ENCODE peak calls at places on chromosome 1, in four cellular contexts. Q is neural progenitor cell, Z is fibroblast of lung, W is neuronal stem cell. O is an unnamed sample. For H3K4me1, the result is how much of the 10 kb centered on the place peaks cover.

GRCh38 chr1:188782220-188782841 is 1695.3 kb downstream of the BRINP3 start:
- DNase-seq in W (peak), Q (peak), Z (peak), O (peak)

GRCh38 chr1:204709021-204709420 is 23.5 kb upstream of the LRRN2 start:
- DNase-seq in Q (no peak), W (no peak), Z (no peak), O (no peak)

GRCh38 chr1:232987046-232987445 is 36.6 kb downstream of the NTPCR start:
- DNase-seq in Q (no peak), W (no peak), Z (no peak), O (no peak)

GRCh38 chr1:206442101-206442500 is 28.2 kb upstream of the IKBKE start:
- DNase-seq in Z (peak), W (no peak), Q (no peak), O (no peak)

GRCh38 chr1:46489638-46490602 is at the start of gene DMBX1:
- DNase-seq in Q (peak), Z (no peak), W (no peak), O (peak)

GRCh38 chr1:188281927-188282326 is 1453.2 kb downstream of the PLA2G4A start:
- DNase-seq in Z (no peak), W (no peak), Q (no peak), O (no peak)

GRCh38 chr1:168084396-168085231 is 52.1 kb downstream of the GPR161 start:
- DNase-seq in Q (peak), Z (peak), W (peak), O (peak)

GRCh38 chr1:117008675-117009074 is 7.1 kb downstream of the CD101 start:
- DNase-seq in W (no peak), Z (no peak), Q (no peak), O (no peak)

GRCh38 chr1:51908499-51908898 is 30.0 kb upstream of the NRDC start:
- DNase-seq in Q (no peak), W (no peak), Z (no peak), O (peak)

GRCh38 chr1:177780096-177780700 is 189.7 kb downstream of the SEC16B start:
- DNase-seq in Z (peak), W (no peak), Q (peak), O (peak)

GRCh38 chr1:90841477-90841876 is 124.4 kb upstream of the BARHL2 start:
- DNase-seq in Q (peak), Z (no peak), W (no peak), O (no peak)

DNA sequence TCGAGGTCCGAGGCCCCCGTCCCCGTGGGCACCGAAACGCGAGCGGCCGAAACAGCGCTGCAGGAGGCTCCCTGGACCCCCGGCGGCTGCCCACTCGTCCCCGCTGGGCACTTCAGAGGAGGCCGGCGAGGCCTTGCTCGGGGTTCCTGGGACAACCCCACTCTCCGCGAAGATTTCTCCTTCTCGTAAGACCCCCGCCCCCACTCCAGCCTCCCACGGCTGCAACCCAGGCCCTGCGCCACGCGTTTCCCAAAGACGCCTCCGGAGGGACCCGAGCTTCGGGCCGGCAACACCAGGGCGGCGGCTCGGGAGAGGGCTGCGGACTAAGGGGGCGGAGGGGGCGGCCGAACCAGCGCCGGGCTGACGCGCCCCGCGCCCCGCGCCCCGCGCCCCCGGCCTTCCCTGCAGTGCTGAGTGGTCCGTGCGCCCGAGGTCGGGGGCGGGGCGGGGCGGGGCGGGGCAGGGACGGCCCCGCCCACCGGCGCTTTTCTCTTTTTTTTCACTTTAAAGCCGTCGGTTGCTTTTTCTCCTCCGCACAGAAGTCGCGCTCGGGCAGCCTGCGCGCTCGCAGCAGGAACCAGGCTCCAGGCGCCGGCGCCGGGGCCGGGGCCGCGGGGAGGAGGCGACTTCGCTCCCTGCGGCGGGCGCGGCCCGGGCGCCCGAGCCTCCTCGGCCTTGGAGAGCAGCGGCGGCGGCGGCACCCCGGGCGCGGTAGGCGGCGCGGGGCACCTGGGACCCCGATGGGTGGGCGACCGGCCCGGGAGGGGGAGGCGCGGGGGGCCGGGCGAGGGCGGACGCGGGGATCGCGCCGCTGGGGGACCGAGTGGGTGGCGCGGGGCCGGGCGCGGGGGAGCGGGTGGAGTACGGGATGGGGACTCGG is at the start of gene SPSB1:
- DNase-seq in Q (peak), Z (peak), W (peak), O (peak)
- H3K4me1 ChIP-seq in Q (under half), Z (under half), W (under half), O (under half)

GRCh38 chr1:7252411-7253117 is 467.3 kb downstream of the CAMTA1 start:
- DNase-seq in W (no peak), Z (peak), Q (peak), O (no peak)
- H2AFZ ChIP-seq in W (no peak), Z (peak), Q (no peak), O (no peak)

GRCh38 chr1:3609769-3610157 is 1.5 kb downstream of the MEGF6 start:
- DNase-seq in W (no peak), Q (peak), Z (no peak), O (no peak)

GRCh38 chr1:3609016-3609768 is 2.1 kb downstream of the MEGF6 start:
- DNase-seq in Q (no peak), Z (no peak), W (no peak), O (no peak)

GRCh38 chr1:3610823-3611169 is 512 bp downstream of the MEGF6 start:
- DNase-seq in W (no peak), Q (no peak), Z (no peak), O (no peak)

GRCh38 chr1:3611170-3612019 is at the start of gene MEGF6:
- DNase-seq in Q (peak), W (peak), Z (peak), O (no peak)

GRCh38 chr1:3610165-3610822 is 1.0 kb downstream of the MEGF6 start:
- DNase-seq in W (no peak), Z (no peak), Q (peak), O (no peak)
- H3K4me1 ChIP-seq in W (half or more), Z (under half), Q (half or more), O (under half)

DNA sequence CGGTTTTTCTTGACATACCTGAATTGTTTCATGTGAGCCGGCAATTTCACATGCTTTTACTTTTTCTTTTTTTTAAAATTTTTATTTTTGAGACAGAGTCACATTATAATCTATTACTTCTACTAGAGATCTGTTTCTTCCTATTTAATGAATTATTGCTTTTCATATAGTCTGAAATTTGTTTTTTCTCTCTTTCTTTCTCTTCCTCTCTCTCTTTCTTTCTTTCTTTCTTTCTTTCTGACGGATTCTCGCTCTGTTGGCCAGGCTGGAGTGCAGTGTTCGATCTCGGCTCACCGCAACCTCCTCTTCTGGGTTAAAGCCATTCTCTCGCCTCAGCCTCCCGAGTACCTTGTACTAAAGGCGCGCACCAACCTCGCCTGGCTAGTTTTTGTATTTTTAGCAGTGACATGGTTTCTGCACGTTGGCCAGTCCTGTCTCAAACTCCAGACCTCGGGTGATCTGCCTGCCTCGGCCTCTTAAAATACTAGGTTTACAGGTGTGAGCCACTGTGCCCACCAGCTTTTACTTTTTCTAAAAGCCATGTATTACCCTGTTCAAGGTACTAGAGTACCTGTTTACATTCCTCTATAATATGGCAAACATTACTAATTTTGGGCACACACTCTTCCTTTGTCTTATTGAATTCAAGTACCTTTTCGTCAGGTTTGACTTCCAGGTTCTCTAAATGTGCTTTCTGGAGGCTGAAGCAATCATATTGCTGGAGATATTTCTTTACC is 86.5 kb upstream of the RHOU start:
- DNase-seq in Z (no peak), Q (no peak), W (no peak), O (no peak)
- H2AFZ ChIP-seq in Z (no peak), Q (no peak), W (no peak), O (no peak)

GRCh38 chr1:20500716-20501115 is 7.2 kb downstream of the MUL1 start:
- DNase-seq in W (no peak), Q (no peak), Z (no peak), O (no peak)

GRCh38 chr1:20496241-20496661 is 10.2 kb upstream of the CAMK2N1 start:
- DNase-seq in Z (peak), Q (no peak), W (no peak), O (no peak)

GRCh38 chr1:20498116-20498515 is 9.8 kb downstream of the MUL1 start:
- DNase-seq in Q (no peak), Z (no peak), W (no peak), O (no peak)

GRCh38 chr1:20499718-20500117 is 8.2 kb downstream of the MUL1 start:
- DNase-seq in W (no peak), Z (no peak), Q (no peak), O (no peak)

GRCh38 chr1:20499105-20499504 is 8.8 kb downstream of the MUL1 start:
- DNase-seq in Z (no peak), Q (no peak), W (no peak), O (no peak)
- H3K4me1 ChIP-seq in Z (under half), Q (under half), W (under half), O (under half)

DNA sequence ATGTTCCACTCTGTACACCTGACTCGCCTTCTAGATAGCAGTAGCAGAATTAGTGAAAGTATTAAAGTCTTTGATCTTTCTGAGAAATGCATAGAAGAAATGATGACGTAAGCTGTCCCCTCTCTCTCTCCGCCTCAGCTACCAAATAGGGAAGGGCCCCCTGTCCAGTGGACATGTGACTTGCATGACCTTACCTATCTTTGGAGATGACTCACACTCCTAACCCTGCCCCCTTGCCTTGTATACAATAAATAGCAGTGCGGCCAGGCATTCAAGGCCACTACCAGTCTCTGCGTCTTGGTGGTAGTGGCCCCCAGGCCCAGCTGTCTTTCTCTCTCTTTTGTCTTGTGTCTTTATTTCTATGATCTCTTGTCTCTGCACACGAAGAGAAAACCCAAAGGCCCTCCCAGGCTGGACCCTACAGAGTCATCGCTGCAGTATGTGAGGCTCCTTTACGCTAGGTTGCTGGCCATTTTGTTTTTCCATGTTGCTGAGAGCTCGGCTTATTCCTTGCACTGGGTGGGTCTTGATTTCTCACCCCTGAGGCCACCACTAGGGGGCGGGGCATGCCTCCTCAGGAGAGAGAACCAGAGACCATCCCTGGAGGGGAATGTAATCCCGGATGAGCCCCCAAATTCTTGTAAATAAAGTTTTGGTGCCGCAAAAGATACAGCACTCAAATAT is 16.0 kb upstream of the ZBTB8B start:
- DNase-seq in Z (peak), Q (peak), W (no peak), O (peak)
- H2AFZ ChIP-seq in Z (no peak), Q (peak), W (peak), O (no peak)